ENCODE peak calls at places on chromosomes 12 and 14, in seven cellular contexts. Z is astrocyte, C is H9, W is OCI-LY7, Y is fibroblast of lung, B is mammary epithelial cell, R is endothelial cell of umbilical vein. S is an unnamed sample.

GRCh38 chr12:132827763-132828703 is 636 bp downstream of the GOLGA3 start:
- DNase-seq in B (peak; percentile 64), C (no peak), Y (peak; percentile 76), Z (peak; percentile 81), R (peak; percentile 69), W (peak; percentile 29), S (peak; percentile 49)

GRCh38 chr12:125331342-125332052 is 266.3 kb downstream of the AACS start:
- DNase-seq in W (no peak), B (no peak), Z (no peak), R (no peak), C (no peak), Y (no peak), S (peak; percentile 19)

GRCh38 chr14:25108959-25109358 is 59.0 kb upstream of the STXBP6 start:
- DNase-seq in R (no peak), Y (no peak), C (no peak), B (peak; percentile 37), W (no peak), Z (peak; percentile 6), S (peak; percentile 58)

GRCh38 chr12:124422142-124422569 is 127.3 kb downstream of the RFLNA start:
- DNase-seq in W (no peak), Y (peak; percentile 42), C (peak; percentile 76), Z (no peak), R (no peak), B (peak; percentile 47), S (peak; percentile 72)

GRCh38 chr14:69695664-69696527 is 71.0 kb upstream of the SRSF5 start:
- DNase-seq in B (peak; percentile 52), Z (peak; percentile 50), Y (peak; percentile 44), R (peak; percentile 79), C (no peak), W (peak; percentile 54), S (no peak)

GRCh38 chr12:50101663-50102062 is 2.1 kb upstream of the GPD1 start:
- DNase-seq in B (peak; percentile 19), Z (peak; percentile 41), Y (peak; percentile 60), R (peak; percentile 22), C (peak; percentile 78), W (no peak), S (peak; percentile 62)

GRCh38 chr12:47165934-47166333 is 86.2 kb upstream of the AMIGO2 start:
- DNase-seq in R (no peak), B (no peak), W (no peak), Y (no peak), C (no peak), Z (no peak), S (no peak)

GRCh38 chr12:43882578-43883178 is 46.8 kb downstream of the TMEM117 start:
- DNase-seq in C (no peak), W (peak; percentile 56), R (peak; percentile 65), B (peak; percentile 49), Y (peak; percentile 81), Z (peak; percentile 31), S (peak; percentile 69)

GRCh38 chr14:71361335-71361734 is 454.1 kb downstream of the PCNX1 start:
- DNase-seq in Z (peak; percentile 32), B (peak; percentile 37), C (no peak), W (no peak), Y (no peak), R (no peak), S (no peak)

GRCh38 chr14:99584823-99585222 is 19.2 kb downstream of the CCDC85C start:
- DNase-seq in R (no peak), Z (no peak), Y (no peak), C (no peak), W (no peak), B (no peak), S (no peak)

GRCh38 chr14:51674294-51675002 is 22.7 kb downstream of the FRMD6 start:
- DNase-seq in B (peak; percentile 84), Z (peak; percentile 94), C (no peak), R (no peak), W (no peak), Y (no peak), S (no peak)

GRCh38 chr12:64221656-64222010 is 463 bp downstream of the KICS2 start:
- DNase-seq in C (peak; percentile 94), Z (peak; percentile 55), Y (peak; percentile 87), B (peak; percentile 79), W (peak; percentile 59), R (peak; percentile 83), S (peak; percentile 93)

GRCh38 chr12:19397534-19397933 is 41.8 kb upstream of the AEBP2 start:
- DNase-seq in B (peak; percentile 88), C (no peak), W (no peak), R (no peak), Z (no peak), Y (no peak), S (no peak)

GRCh38 chr14:55578511-55578910 is 1.5 kb upstream of the KTN1 start:
- DNase-seq in Z (no peak), W (no peak), Y (no peak), C (no peak), B (no peak), R (no peak), S (no peak)

GRCh38 chr14:51095854-51096823 is 1.2 kb upstream of the TRIM9 start:
- DNase-seq in Z (peak; percentile 46), R (no peak), W (no peak), Y (peak; percentile 58), B (peak; percentile 48), C (peak; percentile 30), S (peak; percentile 40)

GRCh38 chr12:18965210-18965609 is 164.3 kb upstream of the PLEKHA5 start:
- DNase-seq in W (no peak), R (no peak), B (no peak), Y (no peak), Z (no peak), C (no peak), S (no peak)

GRCh38 chr12:31859232-31859977 is 99.8 kb upstream of the RESF1 start:
- DNase-seq in Z (no peak), W (peak; percentile 21), R (no peak), C (no peak), Y (no peak), B (no peak), S (no peak)

GRCh38 chr12:2652011-2652400 is 142.8 kb upstream of the FKBP4 start:
- DNase-seq in C (no peak), W (no peak), Z (no peak), R (no peak), B (no peak), Y (no peak), S (no peak)

GRCh38 chr12:106282457-106283097 is 20.0 kb upstream of the TCP11L2 start:
- DNase-seq in Z (no peak), C (peak; percentile 76), Y (peak; percentile 72), W (peak; percentile 82), R (peak; percentile 48), B (peak; percentile 63), S (peak; percentile 82)

GRCh38 chr12:66048843-66049537 is 81.6 kb downstream of the LLPH start:
- DNase-seq in C (no peak), Z (no peak), R (no peak), B (peak; percentile 43), Y (peak; percentile 59), W (no peak), S (peak; percentile 24)

GRCh38 chr14:38481939-38482678 is 226.2 kb upstream of the CLEC14A start:
- DNase-seq in C (peak; percentile 26), Y (peak; percentile 77), W (no peak), B (no peak), Z (peak; percentile 19), R (no peak), S (peak; percentile 4)

GRCh38 chr14:64764641-64765520 is 60.7 kb downstream of the PLEKHG3 start:
- DNase-seq in B (peak; percentile 61), R (peak; percentile 74), W (peak; percentile 56), Z (peak; percentile 48), Y (peak; percentile 69), C (peak; percentile 90), S (peak; percentile 89)

GRCh38 chr12:81987351-81987750 is 228.2 kb upstream of the PPFIA2 start:
- DNase-seq in Y (no peak), R (no peak), W (no peak), C (no peak), B (no peak), Z (no peak), S (no peak)

GRCh38 chr14:105355850-105356604 is 41.5 kb downstream of the PACS2 start:
- DNase-seq in W (no peak), Y (no peak), B (no peak), C (no peak), R (no peak), Z (no peak), S (no peak)
- H3K27ac ChIP-seq in W (no peak overlapping the region), Y (no peak overlapping the region), B (no peak overlapping the region), C (no peak overlapping the region), R (no peak overlapping the region), Z (no peak overlapping the region), S (no peak overlapping the region)

GRCh38 chr14:95143813-95144620 is 13.3 kb downstream of the DICER1 start:
- DNase-seq in Z (no peak), Y (peak; percentile 57), B (no peak), R (peak; percentile 31), C (no peak), W (peak; percentile 38), S (no peak)
- H4K20me1 ChIP-seq in Z (peaks cover 83% of the 10 kb centered on the region), Y (no peaks in the 10 kb centered on the region), B (no peaks in the 10 kb centered on the region), R (peaks cover 9% of the 10 kb centered on the region), C (no peaks in the 10 kb centered on the region), W (peaks cover 8% of the 10 kb centered on the region), S (peaks cover 52% of the 10 kb centered on the region)

GRCh38 chr12:54700301-54700700 is 52.1 kb upstream of the DCD start:
- DNase-seq in C (no peak), Y (no peak), B (no peak), W (no peak), R (no peak), Z (no peak), S (peak; percentile 18)
- H3K27ac ChIP-seq in C (no peak overlapping the region), Y (no peak overlapping the region), B (no peak overlapping the region), W (no peak overlapping the region), R (no peak overlapping the region), Z (no peak overlapping the region), S (peak overlapping the region; percentile 29)

GRCh38 chr12:93440043-93440835 is 1.5 kb downstream of the UBE2N start:
- DNase-seq in W (no peak), R (peak; percentile 21), Y (peak; percentile 24), C (no peak), B (peak; percentile 46), Z (peak; percentile 19), S (no peak)
- H4K20me1 ChIP-seq in W (peaks cover 47% of the 10 kb centered on the region), R (peaks cover 6% of the 10 kb centered on the region), Y (peaks cover 10% of the 10 kb centered on the region), C (no peaks in the 10 kb centered on the region), B (peaks cover 21% of the 10 kb centered on the region), Z (peaks cover 58% of the 10 kb centered on the region), S (peaks cover 57% of the 10 kb centered on the region)